ENCODE peak calls at places on chromosomes 11 and 22, in ten cellular contexts. O, P, V, X, R, D, Y, Z, K and J are unnamed samples.
A peak's percentile ranks its signal among the peaks of the same experiment; 100 is the strongest.

GRCh38 chr22:44898236-44898635 is 111.6 kb downstream of the PHF21B start:
- DNase-seq in O (peak; percentile 2), P (no peak), V (no peak), X (no peak), R (no peak), D (no peak), Y (peak; percentile 1), Z (no peak), K (no peak), J (no peak)

GRCh38 chr11:8086001-8086479 is 5.0 kb downstream of the TUB start:
- DNase-seq in O (no peak), P (no peak), V (no peak), X (no peak), R (no peak), D (no peak), Y (no peak), Z (no peak), K (peak; percentile 78), J (no peak)

GRCh38 chr11:120068114-120068573 is 69.8 kb downstream of the TRIM29 start:
- DNase-seq in O (no peak), P (no peak), V (no peak), X (no peak), R (no peak), D (peak; percentile 12), Y (no peak), Z (peak; percentile 42), K (no peak), J (peak; percentile 15)

GRCh38 chr11:96704847-96705246 is 315.0 kb downstream of the JRKL start:
- DNase-seq in O (no peak), P (no peak), V (no peak), X (no peak), R (no peak), D (no peak), Y (no peak), Z (peak; percentile 22), K (no peak), J (no peak)

GRCh38 chr11:74449369-74449931 is 17.9 kb downstream of the KCNE3 start:
- DNase-seq in O (no peak), P (no peak), V (no peak), X (no peak), R (peak; percentile 32), D (peak; percentile 82), Y (peak; percentile 39), Z (peak; percentile 93), K (no peak), J (peak; percentile 47)

GRCh38 chr22:32994046-32994827 is 63.9 kb downstream of the SYN3 start:
- DNase-seq in O (no peak), P (no peak), V (peak; percentile 29), X (no peak), R (no peak), D (no peak), Y (no peak), Z (no peak), K (no peak), J (no peak)

GRCh38 chr11:35158371-35159081 is 19.6 kb downstream of the CD44 start:
- DNase-seq in O (no peak), P (no peak), V (no peak), X (no peak), R (peak; percentile 66), D (peak; percentile 80), Y (peak; percentile 47), Z (no peak), K (no peak), J (no peak)

GRCh38 chr11:122294041-122294440 is 178.0 kb upstream of the BLID start:
- DNase-seq in O (no peak), P (no peak), V (no peak), X (no peak), R (no peak), D (no peak), Y (no peak), Z (no peak), K (no peak), J (no peak)

GRCh38 chr22:29121124-29121523 is 48.3 kb downstream of the KREMEN1 start:
- DNase-seq in O (no peak), P (no peak), V (no peak), X (no peak), R (no peak), D (peak; percentile 20), Y (no peak), Z (no peak), K (no peak), J (no peak)

GRCh38 chr22:29114392-29114791 is 41.6 kb downstream of the KREMEN1 start:
- DNase-seq in O (no peak), P (no peak), V (no peak), X (no peak), R (no peak), D (no peak), Y (no peak), Z (no peak), K (no peak), J (no peak)

GRCh38 chr22:29115682-29116313 is 43.0 kb downstream of the KREMEN1 start:
- DNase-seq in O (no peak), P (no peak), V (no peak), X (no peak), R (no peak), D (no peak), Y (no peak), Z (no peak), K (no peak), J (no peak)

GRCh38 chr22:29116397-29117123 is 43.7 kb downstream of the KREMEN1 start:
- DNase-seq in O (no peak), P (no peak), V (no peak), X (no peak), R (no peak), D (no peak), Y (no peak), Z (no peak), K (no peak), J (no peak)

GRCh38 chr22:29117799-29118477 is 45.1 kb downstream of the KREMEN1 start:
- DNase-seq in O (no peak), P (no peak), V (no peak), X (no peak), R (no peak), D (peak; percentile 69), Y (no peak), Z (no peak), K (no peak), J (no peak)
- TF ChIP-seq CTCF in O (no peak), P (no peak), V (no peak), X (no peak), R (no peak), D (no peak), Y (no peak), Z (no peak), K (no peak), J (no peak)

DNA sequence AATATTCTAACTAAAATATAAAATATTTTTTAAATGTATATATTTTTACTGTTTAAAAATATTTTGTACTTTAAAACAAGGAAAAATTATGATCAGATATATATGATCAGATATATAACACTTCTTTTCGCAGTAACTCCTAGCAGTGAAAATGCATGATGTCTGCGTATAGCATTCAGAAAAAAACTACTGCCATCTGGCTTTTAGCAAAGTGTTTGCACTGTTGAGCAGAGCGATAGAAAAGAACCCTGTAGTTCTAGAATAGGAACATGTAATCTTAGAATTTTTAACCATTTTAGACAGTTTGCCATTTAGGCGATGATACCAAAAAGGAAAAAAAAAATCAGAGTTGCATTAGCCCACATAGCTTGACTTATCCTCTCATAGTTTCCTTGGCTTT is 370.4 kb upstream of the ANO3 start:
- DNase-seq in O (no peak), P (no peak), V (no peak), X (no peak), R (no peak), D (no peak), Y (no peak), Z (peak; percentile 4), K (no peak), J (no peak)
- TF ChIP-seq CTCF in O (no peak), P (peak; percentile 11), V (no peak), X (peak; percentile 30), R (no peak), D (no peak), Y (peak; percentile 30), Z (peak; percentile 29), K (peak; percentile 56), J (peak; percentile 37)

DNA sequence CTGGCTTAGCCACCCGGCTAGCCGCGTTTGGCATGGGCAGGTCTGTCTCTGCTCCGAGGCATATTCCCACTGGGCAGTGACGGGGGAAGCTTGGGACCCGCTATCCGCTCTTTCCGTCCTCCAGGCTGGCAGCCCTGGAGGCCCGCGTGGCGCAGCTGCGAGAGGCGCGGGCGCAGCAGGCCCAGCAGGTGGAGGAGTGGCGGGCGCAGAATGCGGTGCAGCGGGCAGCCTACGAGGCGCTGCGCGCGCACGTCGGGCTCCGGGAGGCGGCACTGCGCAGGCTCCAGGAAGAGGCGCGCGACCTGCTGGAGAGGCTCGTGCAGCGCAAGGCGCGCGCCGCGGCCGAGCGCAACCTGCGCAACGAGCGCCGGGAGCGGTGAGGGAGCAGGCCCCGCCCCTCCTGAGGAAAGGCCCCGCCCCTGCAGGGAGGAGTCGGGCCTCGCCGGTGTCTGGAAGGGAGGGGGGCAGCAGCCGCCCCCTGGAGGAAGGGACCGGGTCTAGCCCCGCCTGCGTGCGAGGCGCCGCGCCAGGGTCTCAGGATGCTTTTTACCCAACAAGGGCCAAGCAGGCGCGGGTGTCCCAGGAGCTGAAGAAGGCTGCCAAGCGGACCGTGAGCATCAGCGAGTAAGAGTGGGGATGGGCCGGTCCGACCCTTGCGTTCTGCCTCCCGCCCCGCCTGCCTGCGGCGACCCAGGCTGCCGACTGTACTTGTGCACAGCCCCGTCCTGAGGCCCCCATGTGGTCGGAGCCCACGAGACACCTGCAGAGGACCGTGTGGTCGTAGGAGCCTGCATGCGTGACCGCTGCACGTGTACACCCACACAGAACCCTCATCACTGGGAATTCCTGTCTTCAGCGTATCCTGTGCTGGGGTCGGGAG is 7.9 kb downstream of the ATG16L2 start:
- DNase-seq in O (peak; percentile 95), P (peak; percentile 90), V (peak; percentile 96), X (peak; percentile 88), R (peak; percentile 92), D (peak; percentile 76), Y (peak; percentile 92), Z (peak; percentile 95), K (peak; percentile 92), J (peak; percentile 95)
- TF ChIP-seq CTCF in O (peak; percentile 43), P (peak; percentile 34), V (no peak), X (peak; percentile 47), R (peak; percentile 45), D (no peak), Y (peak; percentile 20), Z (no peak), K (peak; percentile 67), J (peak; percentile 40)

GRCh38 chr11:17352925-17353227 is 1.3 kb downstream of the NCR3LG1 start:
- DNase-seq in O (no peak), P (peak; percentile 67), V (peak; percentile 31), X (peak; percentile 18), R (peak; percentile 51), D (peak; percentile 31), Y (peak; percentile 71), Z (peak; percentile 43), K (peak; percentile 54), J (peak; percentile 35)

GRCh38 chr11:17351171-17351509 is 460 bp upstream of the NCR3LG1 start:
- DNase-seq in O (no peak), P (no peak), V (no peak), X (no peak), R (no peak), D (no peak), Y (no peak), Z (no peak), K (no peak), J (no peak)

GRCh38 chr11:17350455-17351170 is 987 bp upstream of the NCR3LG1 start:
- DNase-seq in O (no peak), P (no peak), V (no peak), X (no peak), R (no peak), D (no peak), Y (no peak), Z (no peak), K (no peak), J (no peak)

GRCh38 chr11:17353228-17354021 is 1.8 kb downstream of the NCR3LG1 start:
- DNase-seq in O (peak; percentile 80), P (peak; percentile 83), V (peak; percentile 70), X (peak; percentile 77), R (peak; percentile 73), D (peak; percentile 76), Y (peak; percentile 85), Z (peak; percentile 65), K (peak; percentile 81), J (peak; percentile 77)

GRCh38 chr11:17351510-17352176 is at the start of gene NCR3LG1:
- DNase-seq in O (peak; percentile 48), P (peak; percentile 74), V (peak; percentile 59), X (peak; percentile 40), R (peak; percentile 43), D (peak; percentile 49), Y (peak; percentile 85), Z (no peak), K (peak; percentile 79), J (peak; percentile 57)
- TF ChIP-seq CTCF in O (peak; percentile 7), P (no peak), V (no peak), X (no peak), R (no peak), D (no peak), Y (no peak), Z (no peak), K (no peak), J (no peak)